ENCODE peak calls at places on chromosomes 3 and 15, in seven cellular contexts. H, P, B, F, A, E and Q are unnamed samples. For H3K4me1, the result is how much of the 10 kb centered on the place peaks cover.

GRCh38 chr3:104628185-104628789 is 738.4 kb upstream of the ALCAM start:
- DNase-seq in F (peak), A (no peak), B (peak), E (no peak), H (no peak), P (no peak), Q (peak)

GRCh38 chr3:76245622-76246021 is 460.3 kb upstream of the ZNF717 start:
- DNase-seq in H (no peak), F (no peak), P (no peak), B (no peak), E (no peak), A (no peak), Q (no peak)

GRCh38 chr3:8713901-8714759 is 19.5 kb upstream of the CAV3 start:
- DNase-seq in P (no peak), H (no peak), B (peak), F (peak), E (no peak), A (no peak), Q (peak)

GRCh38 chr3:187958432-187959003 is 195.4 kb upstream of the LPP start:
- DNase-seq in H (peak), F (no peak), E (no peak), B (peak), P (no peak), A (peak), Q (peak)

GRCh38 chr3:123678108-123678511 is 93.3 kb upstream of the HACD2 start:
- DNase-seq in H (no peak), F (no peak), E (no peak), P (no peak), A (no peak), B (no peak), Q (no peak)

GRCh38 chr3:37745079-37745478 is 116.6 kb upstream of the CTDSPL start:
- DNase-seq in E (no peak), A (no peak), P (no peak), F (no peak), B (no peak), H (no peak), Q (no peak)

GRCh38 chr3:53170325-53171108 is 9.5 kb downstream of the PRKCD start:
- DNase-seq in E (no peak), A (no peak), P (peak), H (peak), B (peak), F (no peak), Q (peak)

GRCh38 chr3:132556467-132557159 is 40.5 kb upstream of the ACKR4 start:
- DNase-seq in B (no peak), P (peak), A (no peak), F (peak), E (no peak), H (no peak), Q (no peak)

GRCh38 chr3:187450791-187451190 is 82.6 kb downstream of the RTP4 start:
- DNase-seq in E (no peak), F (no peak), A (no peak), B (no peak), P (no peak), H (no peak), Q (no peak)

GRCh38 chr3:65146149-65146548 is 458.3 kb upstream of the ADAMTS9 start:
- DNase-seq in B (no peak), A (no peak), F (peak), P (no peak), E (no peak), H (no peak), Q (no peak)

GRCh38 chr15:63915888-63916731 is 82.4 kb upstream of the HERC1 start:
- DNase-seq in P (no peak), F (peak), H (no peak), A (no peak), B (no peak), E (no peak), Q (no peak)

GRCh38 chr15:66483131-66483566 is 14.4 kb downstream of the SNAPC5 start:
- DNase-seq in E (no peak), A (no peak), B (no peak), H (no peak), P (peak), F (no peak), Q (no peak)

GRCh38 chr3:18126772-18127171 is 298.4 kb downstream of the SATB1 start:
- DNase-seq in P (no peak), H (no peak), F (no peak), B (peak), E (no peak), A (no peak), Q (no peak)

GRCh38 chr3:183381179-183381578 is 47.2 kb downstream of the MCF2L2 start:
- DNase-seq in P (no peak), A (no peak), B (no peak), H (no peak), E (no peak), F (no peak), Q (no peak)

GRCh38 chr3:65810277-65810676 is 228.4 kb downstream of the MAGI1 start:
- DNase-seq in P (no peak), E (no peak), B (no peak), H (no peak), A (no peak), F (no peak), Q (no peak)

GRCh38 chr15:92407343-92407742 is 13.7 kb downstream of the ST8SIA2 start:
- DNase-seq in E (no peak), B (no peak), H (no peak), F (no peak), P (no peak), A (no peak), Q (no peak)

GRCh38 chr3:127791221-127791913 is 30.9 kb downstream of the MGLL start:
- DNase-seq in F (peak), E (no peak), P (no peak), A (no peak), B (peak), H (peak), Q (peak)

GRCh38 chr15:83992356-83993031 is 243.1 kb upstream of the GOLGA6L4 start:
- DNase-seq in F (no peak), A (no peak), P (no peak), B (no peak), H (no peak), E (no peak), Q (no peak)

GRCh38 chr3:126961191-126961790 is 21.6 kb upstream of the PLXNA1 start:
- DNase-seq in F (no peak), P (peak), B (no peak), H (peak), E (no peak), A (no peak), Q (no peak)

GRCh38 chr3:82783188-82783587 is 1021.7 kb upstream of the GBE1 start:
- DNase-seq in B (no peak), F (no peak), H (no peak), A (no peak), P (no peak), E (no peak), Q (no peak)

GRCh38 chr15:67641453-67641852 is 99.0 kb downstream of the MAP2K5 start:
- DNase-seq in H (no peak), B (no peak), P (no peak), A (no peak), E (no peak), F (peak), Q (no peak)

GRCh38 chr3:181880339-181880738 is 168.6 kb downstream of the SOX2 start:
- DNase-seq in B (no peak), F (no peak), P (no peak), A (no peak), E (no peak), H (no peak), Q (no peak)

GRCh38 chr3:178777718-178778411 is 241.6 kb downstream of the KCNMB2 start:
- DNase-seq in A (no peak), B (no peak), E (no peak), H (no peak), F (no peak), P (no peak), Q (no peak)

DNA sequence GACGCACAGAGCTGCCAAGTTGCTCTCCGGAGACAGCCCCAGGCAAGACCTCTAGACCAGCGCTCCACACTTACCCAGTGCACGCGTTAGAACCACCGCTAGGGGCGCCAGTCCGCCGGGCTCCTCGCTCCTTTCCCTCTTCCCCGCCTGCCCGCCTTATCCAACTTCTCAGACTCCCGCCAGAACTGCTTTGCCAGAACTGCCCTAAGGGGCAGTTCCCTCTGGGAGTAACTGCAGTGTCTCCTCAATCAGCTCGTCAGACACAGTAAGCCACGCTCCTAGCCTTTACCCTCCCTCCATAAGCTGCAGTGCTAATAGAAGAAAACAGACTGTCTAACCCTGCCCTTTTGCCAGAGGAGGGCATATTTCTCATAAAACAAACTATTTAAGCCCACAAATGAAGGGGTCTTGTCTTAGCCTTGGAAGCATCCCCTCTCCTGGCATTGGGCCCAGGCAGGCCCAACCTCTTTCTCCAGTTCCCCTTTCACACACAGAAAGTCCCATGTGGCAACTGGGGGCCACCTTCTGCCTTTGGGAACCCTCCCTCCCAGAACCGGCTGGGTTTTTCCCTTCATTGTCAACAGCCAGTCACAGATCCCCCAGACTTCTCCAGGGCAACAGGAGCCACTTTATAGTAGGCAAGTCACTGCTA is 3.7 kb downstream of the BMF start:
- DNase-seq in E (no peak), B (peak), H (peak), F (peak), P (peak), A (peak), Q (peak)
- H3K4me1 ChIP-seq in E (half or more), B (half or more), H (half or more), F (half or more), P (half or more), A (half or more), Q (under half)

DNA sequence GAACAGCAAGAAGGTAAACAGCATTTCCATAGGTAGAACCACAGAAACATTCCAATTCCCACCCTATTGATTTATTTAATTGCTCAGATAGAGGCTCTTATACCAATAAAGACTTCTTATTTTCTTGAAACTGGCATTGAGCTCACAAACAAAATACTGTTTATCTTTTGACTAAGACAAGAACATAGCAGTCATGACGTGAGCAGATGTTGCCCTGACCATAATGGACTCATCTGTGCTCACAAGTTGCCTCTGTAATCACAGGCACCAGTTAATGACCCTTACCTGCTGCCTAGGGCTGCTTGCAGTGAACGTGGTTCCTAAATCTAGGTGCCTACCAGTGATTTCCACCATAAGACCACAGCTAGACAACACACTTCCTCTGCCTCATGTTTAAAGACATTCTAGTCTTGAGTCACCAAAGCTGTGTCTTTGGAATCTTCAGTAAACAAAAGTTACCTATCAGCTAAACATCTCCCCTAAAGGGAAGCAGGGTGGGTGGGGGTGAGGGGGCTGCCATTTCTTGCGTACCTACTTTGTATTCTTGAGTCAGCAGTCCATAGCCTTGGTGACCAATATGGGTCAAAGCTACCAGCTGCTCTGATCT is 2.1 kb downstream of the FYCO1 start:
- DNase-seq in B (no peak), A (peak), F (no peak), P (no peak), E (no peak), H (no peak), Q (peak)
- H3K4me3 ChIP-seq in B (no peak), A (peak), F (peak), P (no peak), E (no peak), H (no peak), Q (no peak)

GRCh38 chr3:14372587-14372986 is 29.8 kb upstream of the SLC6A6 start:
- DNase-seq in F (no peak), E (no peak), P (no peak), H (no peak), B (no peak), A (no peak), Q (no peak)
- H3K4me1 ChIP-seq in F (under half), E (under half), P (under half), H (under half), B (under half), A (under half), Q (under half)

GRCh38 chr3:149426325-149426724 is 48.2 kb upstream of the TM4SF4 start:
- DNase-seq in E (no peak), F (peak), A (no peak), B (no peak), H (no peak), P (no peak), Q (no peak)
- H3K4me3 ChIP-seq in E (no peak), F (no peak), A (no peak), B (no peak), H (no peak), P (no peak), Q (no peak)